ENCODE peak calls at places on chromosomes 2 and 18, in seven cellular contexts. One of them, this sample, is unnamed.

GRCh38 chr2:43179947-43180346 is 46.5 kb downstream of the ZFP36L2 start:
- DNase-seq in activated T-cell treated with anti-CD3 and anti-CD28 coated beads for 48 hours: no peak
- DNase-seq in cardiac septum: no peak
- DNase-seq in T-helper 2 cell: no peak
- DNase-seq in effector CD4-positive, alpha-beta T cell: no peak
- DNase-seq in GM23338: peak
- DNase-seq in Kasumi-1: no peak
- DNase-seq in this sample: no peak

GRCh38 chr2:182320106-182320505 is 106.7 kb downstream of the PDE1A start:
- DNase-seq in activated T-cell treated with anti-CD3 and anti-CD28 coated beads for 48 hours: no peak
- DNase-seq in cardiac septum: no peak
- DNase-seq in T-helper 2 cell: no peak
- DNase-seq in effector CD4-positive, alpha-beta T cell: no peak
- DNase-seq in GM23338: no peak
- DNase-seq in Kasumi-1: no peak
- DNase-seq in this sample: no peak

GRCh38 chr2:26619649-26620605 is 21.2 kb downstream of the CIB4 start:
- DNase-seq in activated T-cell treated with anti-CD3 and anti-CD28 coated beads for 48 hours: no peak
- DNase-seq in cardiac septum: no peak
- DNase-seq in T-helper 2 cell: no peak
- DNase-seq in effector CD4-positive, alpha-beta T cell: no peak
- DNase-seq in GM23338: no peak
- DNase-seq in Kasumi-1: peak
- DNase-seq in this sample: no peak

GRCh38 chr2:142130111-142131015 is 453 bp downstream of the LRP1B start:
- DNase-seq in activated T-cell treated with anti-CD3 and anti-CD28 coated beads for 48 hours: no peak
- DNase-seq in cardiac septum: peak
- DNase-seq in T-helper 2 cell: no peak
- DNase-seq in effector CD4-positive, alpha-beta T cell: no peak
- DNase-seq in GM23338: peak
- DNase-seq in Kasumi-1: no peak
- DNase-seq in this sample: no peak

GRCh38 chr2:106642679-106643078 is 155.5 kb downstream of the CD8B2 start:
- DNase-seq in activated T-cell treated with anti-CD3 and anti-CD28 coated beads for 48 hours: no peak
- DNase-seq in cardiac septum: no peak
- DNase-seq in T-helper 2 cell: no peak
- DNase-seq in effector CD4-positive, alpha-beta T cell: no peak
- DNase-seq in GM23338: no peak
- DNase-seq in Kasumi-1: no peak
- DNase-seq in this sample: no peak

GRCh38 chr18:31190919-31191318 is 28.3 kb upstream of the DSC1 start:
- DNase-seq in activated T-cell treated with anti-CD3 and anti-CD28 coated beads for 48 hours: no peak
- DNase-seq in cardiac septum: no peak
- DNase-seq in T-helper 2 cell: no peak
- DNase-seq in effector CD4-positive, alpha-beta T cell: no peak
- DNase-seq in GM23338: peak
- DNase-seq in Kasumi-1: no peak
- DNase-seq in this sample: no peak

GRCh38 chr18:10822457-10822856 is 296.6 kb downstream of the NAPG start:
- DNase-seq in activated T-cell treated with anti-CD3 and anti-CD28 coated beads for 48 hours: no peak
- DNase-seq in cardiac septum: no peak
- DNase-seq in T-helper 2 cell: no peak
- DNase-seq in effector CD4-positive, alpha-beta T cell: no peak
- DNase-seq in GM23338: peak
- DNase-seq in Kasumi-1: peak
- DNase-seq in this sample: no peak

GRCh38 chr2:240223631-240224030 is 83.2 kb upstream of the OTOS start:
- DNase-seq in activated T-cell treated with anti-CD3 and anti-CD28 coated beads for 48 hours: no peak
- DNase-seq in cardiac septum: peak
- DNase-seq in T-helper 2 cell: no peak
- DNase-seq in effector CD4-positive, alpha-beta T cell: no peak
- DNase-seq in GM23338: no peak
- DNase-seq in Kasumi-1: no peak
- DNase-seq in this sample: no peak

GRCh38 chr2:226362991-226363390 is 436.6 kb downstream of the IRS1 start:
- DNase-seq in activated T-cell treated with anti-CD3 and anti-CD28 coated beads for 48 hours: no peak
- DNase-seq in cardiac septum: no peak
- DNase-seq in T-helper 2 cell: no peak
- DNase-seq in effector CD4-positive, alpha-beta T cell: no peak
- DNase-seq in GM23338: no peak
- DNase-seq in Kasumi-1: no peak
- DNase-seq in this sample: no peak

GRCh38 chr2:179239194-179239593 is 25.4 kb downstream of the SESTD1 start:
- DNase-seq in activated T-cell treated with anti-CD3 and anti-CD28 coated beads for 48 hours: no peak
- DNase-seq in cardiac septum: no peak
- DNase-seq in T-helper 2 cell: no peak
- DNase-seq in effector CD4-positive, alpha-beta T cell: no peak
- DNase-seq in GM23338: no peak
- DNase-seq in Kasumi-1: no peak
- DNase-seq in this sample: no peak

GRCh38 chr2:210626849-210627248 is 70.5 kb downstream of the CPS1 start:
- DNase-seq in activated T-cell treated with anti-CD3 and anti-CD28 coated beads for 48 hours: no peak
- DNase-seq in cardiac septum: no peak
- DNase-seq in T-helper 2 cell: no peak
- DNase-seq in effector CD4-positive, alpha-beta T cell: no peak
- DNase-seq in GM23338: no peak
- DNase-seq in Kasumi-1: no peak
- DNase-seq in this sample: no peak

GRCh38 chr2:120477831-120478481 is 132.0 kb downstream of the INHBB start:
- DNase-seq in activated T-cell treated with anti-CD3 and anti-CD28 coated beads for 48 hours: no peak
- DNase-seq in cardiac septum: peak
- DNase-seq in T-helper 2 cell: no peak
- DNase-seq in effector CD4-positive, alpha-beta T cell: no peak
- DNase-seq in GM23338: no peak
- DNase-seq in Kasumi-1: no peak
- DNase-seq in this sample: no peak